ENCODE peak calls at places on chromosomes 5 and 9, in four cellular contexts. Y is occipital lobe, B is RKO, J is mesendoderm. G is an unnamed sample.

GRCh38 chr9:124285903-124286291 is 28.1 kb downstream of the NEK6 start:
- DNase-seq in Y (no peak), B (no peak), J (no peak), G (no peak)

GRCh38 chr9:68817079-68817875 is 112.2 kb downstream of the PIP5K1B start:
- DNase-seq in Y (no peak), B (no peak), J (no peak), G (no peak)

GRCh38 chr9:88380118-88380517 is 8.1 kb upstream of the SPIN1 start:
- DNase-seq in Y (no peak), B (no peak), J (no peak), G (no peak)

GRCh38 chr9:16321461-16322119 is 548.9 kb downstream of the BNC2 start:
- DNase-seq in Y (no peak), B (peak), J (no peak), G (no peak)

GRCh38 chr9:31347082-31347617 is 1037.3 kb upstream of the ACO1 start:
- DNase-seq in Y (no peak), B (no peak), J (no peak), G (no peak)

GRCh38 chr9:85940275-85940831 is 593 bp upstream of the NAA35 start:
- DNase-seq in Y (no peak), B (peak), J (no peak), G (no peak)

GRCh38 chr9:105993051-105993854 is 298.9 kb downstream of the TMEM38B start:
- DNase-seq in Y (peak), B (no peak), J (no peak), G (peak)

GRCh38 chr5:82939326-82939725 is 137.9 kb downstream of the TMEM167A start:
- DNase-seq in Y (no peak), B (no peak), J (no peak), G (no peak)

GRCh38 chr9:131276107-131276888 is at the start of gene FAM78A:
- DNase-seq in Y (no peak), B (no peak), J (no peak), G (no peak)

GRCh38 chr9:77021928-77022782 is 2.7 kb downstream of the FOXB2 start:
- DNase-seq in Y (no peak), B (no peak), J (peak), G (no peak)

GRCh38 chr9:21267806-21268657 is 28.2 kb upstream of the IFNA14 start:
- DNase-seq in Y (no peak), B (no peak), J (no peak), G (peak)

GRCh38 chr5:76256116-76256889 is 146.8 kb upstream of the IQGAP2 start:
- DNase-seq in Y (peak), B (peak), J (peak), G (peak)

GRCh38 chr5:82355496-82355895 is 77.3 kb upstream of the RPS23 start:
- DNase-seq in Y (no peak), B (no peak), J (no peak), G (no peak)

GRCh38 chr9:78654324-78654723 is 357.4 kb downstream of the PSAT1 start:
- DNase-seq in Y (no peak), B (no peak), J (no peak), G (no peak)

GRCh38 chr5:172110921-172111873 is 76.8 kb downstream of the STK10 start:
- DNase-seq in Y (no peak), B (no peak), J (no peak), G (peak)

GRCh38 chr9:126483468-126484056 is 130.2 kb upstream of the LMX1B start:
- DNase-seq in Y (no peak), B (no peak), J (no peak), G (no peak)

GRCh38 chr5:161085081-161085480 is 233.1 kb upstream of the ATP10B start:
- DNase-seq in Y (no peak), B (no peak), J (no peak), G (no peak)

GRCh38 chr5:14197056-14197455 is 53.9 kb downstream of the TRIO start:
- DNase-seq in Y (no peak), B (no peak), J (peak), G (no peak)

GRCh38 chr9:98929096-98929495 is 14.6 kb upstream of the COL15A1 start:
- DNase-seq in Y (no peak), B (no peak), J (no peak), G (no peak)

GRCh38 chr9:105047652-105048031 is 119.7 kb upstream of the ABCA1 start:
- DNase-seq in Y (no peak), B (no peak), J (no peak), G (no peak)

GRCh38 chr9:8437878-8438277 is 638.3 kb upstream of the DMAC1 start:
- DNase-seq in Y (no peak), B (no peak), J (peak), G (no peak)

GRCh38 chr9:89657765-89658164 is 53.0 kb downstream of the GADD45G start:
- DNase-seq in Y (no peak), B (no peak), J (no peak), G (no peak)

GRCh38 chr5:55222819-55223124 is 4.3 kb downstream of the MCIDAS start:
- DNase-seq in Y (no peak), B (no peak), J (no peak), G (no peak)

GRCh38 chr5:30401479-30402058 is 791.9 kb upstream of the CDH6 start:
- DNase-seq in Y (no peak), B (peak), J (peak), G (peak)

GRCh38 chr5:36712719-36713118 is 106.3 kb downstream of the SLC1A3 start:
- DNase-seq in Y (no peak), B (no peak), J (no peak), G (no peak)

GRCh38 chr5:90379652-90380051 is 29.9 kb downstream of the CETN3 start:
- DNase-seq in Y (no peak), B (no peak), J (no peak), G (no peak)

G was measured in cerebellar cortex.